ENCODE peak calls at places on chromosome 11, in eight cellular contexts. One of them, this sample, is unnamed.

GRCh38 chr11:113778111-113778910 is 1.3 kb upstream of the CLDN25 start:
- DNase-seq in GDM1: no peak
- DNase-seq in activated CD4-positive, alpha-beta T cell treated with anti-CD3 and anti-CD28 coated beads, Interleukin-2, amount 50 U/mL, for 1 hour: no peak
- DNase-seq in left kidney: peak; percentile 15
- DNase-seq in brain microvascular endothelial cell: peak; percentile 16
- DNase-seq in anterior cingulate cortex: peak; percentile 26
- DNase-seq in NCI-H1092: no peak
- DNase-seq in naive thymus-derived CD8-positive, alpha-beta T cell: no peak
- DNase-seq in this sample: no peak

GRCh38 chr11:284081-285020 is 4.6 kb upstream of the PGGHG start:
- DNase-seq in GDM1: no peak
- DNase-seq in activated CD4-positive, alpha-beta T cell treated with anti-CD3 and anti-CD28 coated beads, Interleukin-2, amount 50 U/mL, for 1 hour: no peak
- DNase-seq in left kidney: peak; percentile 90
- DNase-seq in brain microvascular endothelial cell: no peak
- DNase-seq in anterior cingulate cortex: no peak
- DNase-seq in NCI-H1092: no peak
- DNase-seq in naive thymus-derived CD8-positive, alpha-beta T cell: no peak
- DNase-seq in this sample: no peak

GRCh38 chr11:92822410-92822809 is 147.0 kb upstream of the MTNR1B start:
- DNase-seq in GDM1: no peak
- DNase-seq in activated CD4-positive, alpha-beta T cell treated with anti-CD3 and anti-CD28 coated beads, Interleukin-2, amount 50 U/mL, for 1 hour: no peak
- DNase-seq in left kidney: no peak
- DNase-seq in brain microvascular endothelial cell: no peak
- DNase-seq in anterior cingulate cortex: no peak
- DNase-seq in NCI-H1092: no peak
- DNase-seq in naive thymus-derived CD8-positive, alpha-beta T cell: no peak
- DNase-seq in this sample: no peak

GRCh38 chr11:78912778-78913177 is 338.1 kb upstream of the NARS2 start:
- DNase-seq in GDM1: no peak
- DNase-seq in activated CD4-positive, alpha-beta T cell treated with anti-CD3 and anti-CD28 coated beads, Interleukin-2, amount 50 U/mL, for 1 hour: no peak
- DNase-seq in left kidney: no peak
- DNase-seq in brain microvascular endothelial cell: no peak
- DNase-seq in anterior cingulate cortex: no peak
- DNase-seq in NCI-H1092: no peak
- DNase-seq in naive thymus-derived CD8-positive, alpha-beta T cell: no peak
- DNase-seq in this sample: no peak

GRCh38 chr11:71183878-71184277 is 68.5 kb downstream of the SHANK2 start:
- DNase-seq in GDM1: no peak
- DNase-seq in activated CD4-positive, alpha-beta T cell treated with anti-CD3 and anti-CD28 coated beads, Interleukin-2, amount 50 U/mL, for 1 hour: no peak
- DNase-seq in left kidney: no peak
- DNase-seq in brain microvascular endothelial cell: no peak
- DNase-seq in anterior cingulate cortex: no peak
- DNase-seq in NCI-H1092: no peak
- DNase-seq in naive thymus-derived CD8-positive, alpha-beta T cell: no peak
- DNase-seq in this sample: no peak

GRCh38 chr11:34970480-34970879 is 54.1 kb downstream of the PDHX start:
- DNase-seq in GDM1: no peak
- DNase-seq in activated CD4-positive, alpha-beta T cell treated with anti-CD3 and anti-CD28 coated beads, Interleukin-2, amount 50 U/mL, for 1 hour: no peak
- DNase-seq in left kidney: no peak
- DNase-seq in brain microvascular endothelial cell: no peak
- DNase-seq in anterior cingulate cortex: no peak
- DNase-seq in NCI-H1092: no peak
- DNase-seq in naive thymus-derived CD8-positive, alpha-beta T cell: no peak
- DNase-seq in this sample: no peak

GRCh38 chr11:69427906-69428880 is 53.3 kb upstream of the LINC01488 start:
- DNase-seq in GDM1: no peak
- DNase-seq in activated CD4-positive, alpha-beta T cell treated with anti-CD3 and anti-CD28 coated beads, Interleukin-2, amount 50 U/mL, for 1 hour: no peak
- DNase-seq in left kidney: no peak
- DNase-seq in brain microvascular endothelial cell: no peak
- DNase-seq in anterior cingulate cortex: no peak
- DNase-seq in NCI-H1092: no peak
- DNase-seq in naive thymus-derived CD8-positive, alpha-beta T cell: no peak
- DNase-seq in this sample: no peak

GRCh38 chr11:19938051-19938856 is 222.0 kb downstream of the DBX1 start:
- DNase-seq in GDM1: no peak
- DNase-seq in activated CD4-positive, alpha-beta T cell treated with anti-CD3 and anti-CD28 coated beads, Interleukin-2, amount 50 U/mL, for 1 hour: peak; percentile 6
- DNase-seq in left kidney: peak; percentile 77
- DNase-seq in brain microvascular endothelial cell: peak; percentile 75
- DNase-seq in anterior cingulate cortex: peak; percentile 13
- DNase-seq in NCI-H1092: no peak
- DNase-seq in naive thymus-derived CD8-positive, alpha-beta T cell: no peak
- DNase-seq in this sample: peak; percentile 14

GRCh38 chr11:777288-778255 is at the start of gene GATD1:
- DNase-seq in GDM1: peak; percentile 82
- DNase-seq in activated CD4-positive, alpha-beta T cell treated with anti-CD3 and anti-CD28 coated beads, Interleukin-2, amount 50 U/mL, for 1 hour: peak; percentile 93
- DNase-seq in left kidney: peak; percentile 96
- DNase-seq in brain microvascular endothelial cell: peak; percentile 74
- DNase-seq in anterior cingulate cortex: peak; percentile 77
- DNase-seq in NCI-H1092: peak; percentile 83
- DNase-seq in naive thymus-derived CD8-positive, alpha-beta T cell: peak; percentile 94
- DNase-seq in this sample: peak; percentile 84

GRCh38 chr11:72541224-72541974 is 107.1 kb upstream of the CLPB start:
- DNase-seq in GDM1: no peak
- DNase-seq in activated CD4-positive, alpha-beta T cell treated with anti-CD3 and anti-CD28 coated beads, Interleukin-2, amount 50 U/mL, for 1 hour: no peak
- DNase-seq in left kidney: no peak
- DNase-seq in brain microvascular endothelial cell: no peak
- DNase-seq in anterior cingulate cortex: no peak
- DNase-seq in NCI-H1092: no peak
- DNase-seq in naive thymus-derived CD8-positive, alpha-beta T cell: no peak
- DNase-seq in this sample: no peak

This sample was measured in Kasumi-1.